ENCODE peak calls at places on chromosomes 7 and 10, in four cellular contexts. I, T, V and B are unnamed samples.

GRCh38 chr7:16712916-16713315 is 40.6 kb upstream of the TSPAN13 start:
- DNase-seq in I (no peak), T (no peak), V (no peak), B (no peak)

GRCh38 chr7:27101906-27102577 is 441 bp downstream of the HOXA2 start:
- DNase-seq in I (peak; percentile 46), T (no peak), V (no peak), B (no peak)

GRCh38 chr7:108062250-108063014 is 59.5 kb upstream of the LAMB1 start:
- DNase-seq in I (no peak), T (no peak), V (no peak), B (no peak)

GRCh38 chr7:130435455-130435854 is 5.4 kb downstream of the CEP41 start:
- DNase-seq in I (no peak), T (no peak), V (no peak), B (no peak)

GRCh38 chr7:30445770-30446169 is 32.8 kb downstream of the NOD1 start:
- DNase-seq in I (no peak), T (no peak), V (peak; percentile 67), B (no peak)

GRCh38 chr7:46494026-46494425 is 573.0 kb upstream of the IGFBP3 start:
- DNase-seq in I (no peak), T (no peak), V (no peak), B (no peak)

GRCh38 chr7:131836733-131837132 is 280.3 kb upstream of the PODXL start:
- DNase-seq in I (no peak), T (no peak), V (no peak), B (no peak)

GRCh38 chr7:2537981-2538851 is 17.1 kb downstream of the BRAT1 start:
- DNase-seq in I (no peak), T (no peak), V (no peak), B (no peak)

GRCh38 chr7:133703547-133703946 is 423.6 kb upstream of the LRGUK start:
- DNase-seq in I (no peak), T (no peak), V (no peak), B (no peak)

GRCh38 chr7:73423519-73424485 is 9.8 kb upstream of the FZD9 start:
- DNase-seq in I (no peak), T (peak; percentile 40), V (no peak), B (no peak)

GRCh38 chr7:70786076-70786475 is 345.9 kb upstream of the GALNT17 start:
- DNase-seq in I (no peak), T (no peak), V (no peak), B (no peak)

GRCh38 chr10:78973901-78974408 is 94.8 kb upstream of the ZMIZ1 start:
- DNase-seq in I (no peak), T (peak; percentile 94), V (peak; percentile 42), B (peak; percentile 45)

GRCh38 chr10:108662975-108663374 is 1260.3 kb downstream of the XPNPEP1 start:
- DNase-seq in I (no peak), T (no peak), V (no peak), B (no peak)

GRCh38 chr7:21704362-21704761 is 161.5 kb downstream of the DNAH11 start:
- DNase-seq in I (no peak), T (no peak), V (no peak), B (no peak)

GRCh38 chr10:102408728-102409603 is 9.6 kb downstream of the PSD start:
- DNase-seq in I (no peak), T (no peak), V (peak; percentile 76), B (peak; percentile 74)

GRCh38 chr10:103241262-103242011 is 4.2 kb upstream of the RPEL1 start:
- DNase-seq in I (no peak), T (peak; percentile 52), V (no peak), B (no peak)

GRCh38 chr7:5557920-5558401 is 134.3 kb upstream of the TNRC18 start:
- DNase-seq in I (no peak), T (no peak), V (no peak), B (no peak)

GRCh38 chr7:57867884-57868701 is 418.1 kb downstream of the ZNF716 start:
- DNase-seq in I (no peak), T (peak; percentile 1), V (no peak), B (no peak)

GRCh38 chr10:43461950-43462349 is 25.0 kb downstream of the ZNF487 start:
- DNase-seq in I (no peak), T (peak; percentile 75), V (no peak), B (no peak)

GRCh38 chr10:77247076-77247561 is 390.5 kb downstream of the KCNMA1 start:
- DNase-seq in I (no peak), T (peak; percentile 8), V (no peak), B (no peak)

GRCh38 chr7:34162017-34162565 is 256.8 kb downstream of the BMPER start:
- DNase-seq in I (no peak), T (no peak), V (no peak), B (no peak)

GRCh38 chr10:74586088-74586585 is 240.3 kb upstream of the KAT6B start:
- DNase-seq in I (no peak), T (peak; percentile 39), V (peak; percentile 22), B (no peak)

GRCh38 chr7:101882595-101883564 is 65.5 kb downstream of the CUX1 start:
- DNase-seq in I (no peak), T (peak; percentile 98), V (no peak), B (no peak)

GRCh38 chr7:2287742-2288141 is 26.5 kb downstream of the SNX8 start:
- DNase-seq in I (no peak), T (no peak), V (no peak), B (no peak)

GRCh38 chr10:63628526-63629362 is 107.5 kb downstream of the REEP3 start:
- DNase-seq in I (no peak), T (peak; percentile 91), V (no peak), B (no peak)

GRCh38 chr7:28149291-28150101 is 31.1 kb downstream of the JAZF1 start:
- DNase-seq in I (no peak), T (peak; percentile 36), V (no peak), B (no peak)

DNA sequence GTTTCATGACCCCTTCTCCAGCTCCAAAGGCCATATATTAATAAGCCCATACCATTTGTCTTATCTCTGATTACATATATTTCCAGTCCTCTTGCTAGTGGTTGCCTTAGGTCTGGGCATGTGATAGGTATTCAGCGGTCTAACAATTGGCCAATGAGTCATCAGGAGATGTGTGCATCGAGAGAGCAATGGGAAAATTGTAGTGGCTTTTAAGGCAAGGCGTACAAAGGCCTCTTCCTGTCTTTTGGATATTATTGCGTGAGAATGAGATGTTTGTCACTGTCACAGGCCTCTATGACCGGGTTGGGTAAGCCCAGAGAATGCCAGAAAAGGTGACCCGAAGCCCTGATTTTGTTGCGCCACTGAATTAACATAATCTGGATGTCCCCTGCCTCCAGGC is 38.7 kb upstream of the SFRP5 start:
- DNase-seq in I (no peak), T (no peak), V (no peak), B (no peak)
- TF ChIP-seq CTCF in I (no peak), T (no peak), V (no peak), B (no peak)

GRCh38 chr10:60254776-60255175 is 134.9 kb downstream of the ANK3 start:
- DNase-seq in I (no peak), T (no peak), V (no peak), B (no peak)

GRCh38 chr10:60258429-60258797 is 131.3 kb downstream of the ANK3 start:
- DNase-seq in I (no peak), T (no peak), V (no peak), B (no peak)

GRCh38 chr10:60253490-60253889 is 136.2 kb downstream of the ANK3 start:
- DNase-seq in I (no peak), T (no peak), V (no peak), B (no peak)

GRCh38 chr10:60257767-60258428 is 131.8 kb downstream of the ANK3 start:
- DNase-seq in I (no peak), T (no peak), V (no peak), B (no peak)

GRCh38 chr10:60252688-60253087 is 137.0 kb downstream of the ANK3 start:
- DNase-seq in I (no peak), T (no peak), V (no peak), B (no peak)
- TF ChIP-seq CTCF in I (no peak), T (no peak), V (no peak), B (no peak)

DNA sequence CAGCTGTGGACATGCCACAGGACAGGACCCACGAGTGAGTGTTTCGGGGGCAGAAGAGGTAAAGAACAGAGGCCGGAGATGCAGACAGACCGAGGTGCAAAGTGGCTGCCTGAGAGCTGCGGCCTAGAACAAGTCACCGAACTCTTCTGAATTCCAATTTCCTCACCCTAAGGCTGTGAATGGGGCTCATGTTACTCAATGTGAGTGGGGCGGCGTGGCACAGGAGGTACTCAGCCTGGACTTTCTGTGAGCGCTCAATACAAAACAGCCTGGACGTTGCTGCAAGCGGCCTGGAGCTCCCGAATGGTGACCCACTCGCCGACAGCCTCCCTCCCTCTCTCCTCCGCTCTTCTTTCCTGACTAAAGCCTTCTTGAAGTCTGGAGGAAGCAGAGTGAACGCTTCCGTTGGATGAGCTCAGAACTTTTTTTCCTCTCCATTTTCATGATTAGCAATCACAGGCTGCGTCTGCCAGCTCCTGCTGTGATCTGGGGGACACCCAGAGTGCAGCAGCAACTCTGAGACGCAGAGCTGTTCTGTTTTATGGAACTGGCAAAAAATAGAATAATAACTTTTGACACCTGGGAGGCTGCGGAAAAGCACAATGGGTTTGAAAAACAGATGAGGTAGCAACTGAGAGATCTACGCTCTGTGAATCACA is 108.5 kb downstream of the PTPRN2 start:
- DNase-seq in I (no peak), T (no peak), V (no peak), B (no peak)
- TF ChIP-seq CTCF in I (no peak), T (no peak), V (no peak), B (no peak)

GRCh38 chr7:142301923-142302550 is 44.2 kb upstream of the PRSS58 start:
- DNase-seq in I (no peak), T (no peak), V (no peak), B (no peak)
- TF ChIP-seq CTCF in I (peak; percentile 57), T (no peak), V (peak; percentile 16), B (peak; percentile 30)

GRCh38 chr10:121165276-121165675 is 314.1 kb downstream of the WDR11 start:
- DNase-seq in I (no peak), T (no peak), V (no peak), B (no peak)

GRCh38 chr10:121167534-121168243 is 316.5 kb downstream of the WDR11 start:
- DNase-seq in I (no peak), T (no peak), V (no peak), B (no peak)

GRCh38 chr10:121171825-121172224 is 320.7 kb downstream of the WDR11 start:
- DNase-seq in I (no peak), T (no peak), V (no peak), B (no peak)

GRCh38 chr10:121169406-121169805 is 318.2 kb downstream of the WDR11 start:
- DNase-seq in I (no peak), T (no peak), V (no peak), B (no peak)

DNA sequence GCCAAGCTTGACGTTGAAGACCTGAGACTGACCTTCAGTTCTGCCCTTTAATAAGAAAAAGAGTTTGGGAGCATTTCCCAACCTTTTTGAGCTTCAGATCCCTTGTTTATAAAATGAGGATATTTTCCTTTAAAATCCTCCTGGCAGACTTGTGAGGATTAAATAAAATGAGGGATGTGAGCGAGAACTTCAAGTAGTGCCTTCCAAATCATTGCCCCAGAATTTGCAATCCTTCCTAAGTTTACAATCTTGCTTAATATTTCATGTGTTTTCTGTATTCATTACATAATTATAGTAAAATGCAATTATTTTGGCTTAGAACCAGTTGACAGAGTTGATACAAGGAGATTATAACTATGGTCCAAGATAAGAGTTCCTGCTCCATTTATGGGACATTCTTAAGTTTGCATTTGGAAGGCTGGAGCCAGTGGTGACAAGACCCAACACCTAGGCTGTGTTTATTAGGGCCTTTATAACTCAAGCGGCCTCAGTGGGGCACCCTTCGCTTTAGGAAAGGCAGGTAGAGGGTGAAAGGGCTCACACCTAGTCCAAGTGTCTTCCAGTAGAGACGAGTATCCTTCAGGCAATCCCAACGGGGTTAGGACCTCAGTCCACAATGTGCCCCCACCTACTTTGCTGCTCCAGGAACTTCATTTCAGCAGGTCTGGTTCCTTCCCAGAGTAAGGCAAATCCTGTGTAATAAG is 317.5 kb downstream of the WDR11 start:
- DNase-seq in I (no peak), T (no peak), V (no peak), B (no peak)
- TF ChIP-seq CTCF in I (no peak), T (no peak), V (no peak), B (no peak)

GRCh38 chr7:96640054-96640453 is 69.6 kb downstream of the SEM1 start:
- DNase-seq in I (no peak), T (no peak), V (no peak), B (no peak)
- TF ChIP-seq CTCF in I (no peak), T (no peak), V (no peak), B (no peak)